ENCODE peak calls at places on chromosomes 6 and 20, in nine cellular contexts. X is astrocyte of the cerebellum; J is endothelial cell; K is left ventricle myocardium inferior; N is HFF-Myc; R is CD4-positive, alpha-beta T cell; B is BE2C; S is fibroblast of pulmonary artery; O is breast epithelium. P is an unnamed sample.

GRCh38 chr6:75882734-75883133 is 133.7 kb downstream of the MYO6 start:
- DNase-seq in X (no peak), J (no peak), K (no peak), N (peak; percentile 6), R (no peak), B (no peak), S (peak; percentile 55), O (no peak), P (no peak)

GRCh38 chr20:13995841-13996240 is 525 bp downstream of the MACROD2 start:
- DNase-seq in X (no peak), J (peak; percentile 43), K (peak; percentile 17), N (no peak), R (no peak), B (peak; percentile 30), S (no peak), O (no peak), P (peak; percentile 54)

GRCh38 chr6:12102350-12102749 is 90.2 kb downstream of the HIVEP1 start:
- DNase-seq in X (no peak), J (no peak), K (no peak), N (no peak), R (no peak), B (no peak), S (no peak), O (no peak), P (no peak)

GRCh38 chr20:56995635-56996075 is 270.8 kb downstream of the BMP7 start:
- DNase-seq in X (no peak), J (peak; percentile 71), K (no peak), N (no peak), R (no peak), B (peak; percentile 20), S (peak; percentile 3), O (no peak), P (peak; percentile 41)

GRCh38 chr6:169648617-169649016 is 53.2 kb downstream of the WDR27 start:
- DNase-seq in X (no peak), J (no peak), K (no peak), N (no peak), R (no peak), B (no peak), S (no peak), O (no peak), P (no peak)

GRCh38 chr6:105596284-105596755 is 193.4 kb upstream of the PREP start:
- DNase-seq in X (peak; percentile 94), J (no peak), K (no peak), N (peak; percentile 91), R (no peak), B (no peak), S (peak; percentile 87), O (no peak), P (no peak)

GRCh38 chr20:30811896-30812671 is 445.4 kb upstream of the DEFB115 start:
- DNase-seq in X (no peak), J (no peak), K (peak; percentile 28), N (no peak), R (no peak), B (no peak), S (peak; percentile 49), O (no peak), P (no peak)

GRCh38 chr6:111731404-111732195 is 125.9 kb upstream of the TRAF3IP2 start:
- DNase-seq in X (no peak), J (no peak), K (no peak), N (no peak), R (no peak), B (no peak), S (no peak), O (no peak), P (no peak)

GRCh38 chr20:59561228-59561605 is 43.1 kb upstream of the PHACTR3 start:
- DNase-seq in X (no peak), J (no peak), K (no peak), N (no peak), R (no peak), B (no peak), S (no peak), O (no peak), P (no peak)

GRCh38 chr20:59559863-59560262 is 44.5 kb upstream of the PHACTR3 start:
- DNase-seq in X (no peak), J (no peak), K (no peak), N (no peak), R (no peak), B (no peak), S (no peak), O (no peak), P (no peak)

GRCh38 chr20:59559024-59559817 is 45.1 kb upstream of the PHACTR3 start:
- DNase-seq in X (no peak), J (no peak), K (no peak), N (no peak), R (no peak), B (no peak), S (no peak), O (no peak), P (no peak)

GRCh38 chr20:59561614-59562277 is 42.6 kb upstream of the PHACTR3 start:
- DNase-seq in X (no peak), J (no peak), K (no peak), N (no peak), R (no peak), B (no peak), S (no peak), O (no peak), P (no peak)

DNA sequence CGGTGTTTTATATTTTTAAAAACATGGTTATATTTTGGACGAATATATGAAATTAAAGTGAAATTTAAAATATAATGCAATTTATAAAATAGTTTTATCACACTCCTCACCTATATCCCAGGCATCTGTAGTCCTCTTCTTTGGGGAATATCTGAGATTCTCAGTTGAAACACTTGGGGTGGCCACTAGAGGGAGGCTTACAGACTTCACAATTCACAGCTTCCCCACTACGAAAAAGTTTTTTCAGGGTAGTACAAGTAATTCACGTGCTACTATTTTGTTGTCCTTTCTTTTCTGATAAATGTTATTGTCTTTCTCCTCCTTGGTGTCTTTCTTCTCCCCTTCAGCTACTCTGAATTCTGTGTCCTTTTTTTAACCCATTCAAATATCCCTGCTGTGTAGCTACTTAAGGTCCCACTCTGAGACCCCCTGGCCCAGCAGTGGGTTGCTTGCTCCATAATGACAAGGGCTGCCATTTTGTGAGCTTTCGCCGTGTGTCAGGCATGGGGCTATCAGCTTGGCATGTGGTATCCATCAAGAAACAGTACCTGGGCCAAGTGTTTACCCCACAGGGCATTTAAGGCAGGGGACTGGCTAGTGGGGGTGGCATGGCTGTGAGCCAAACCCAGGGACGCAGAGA is 43.6 kb upstream of the PHACTR3 start:
- DNase-seq in X (no peak), J (no peak), K (no peak), N (no peak), R (no peak), B (no peak), S (peak; percentile 8), O (no peak), P (no peak)
- TF ChIP-seq CTCF in X (peak; percentile 49), J (peak; percentile 86), K (peak; percentile 70), N (peak; percentile 49), R (peak; percentile 58), B (peak; percentile 79), S (peak; percentile 45), O (no peak), P (peak; percentile 73)

GRCh38 chr6:3830806-3831205 is 18.4 kb upstream of the FAM50B start:
- DNase-seq in X (no peak), J (no peak), K (no peak), N (no peak), R (no peak), B (no peak), S (no peak), O (no peak), P (no peak)

GRCh38 chr6:3837781-3838180 is 11.4 kb upstream of the FAM50B start:
- DNase-seq in X (no peak), J (no peak), K (no peak), N (no peak), R (no peak), B (no peak), S (no peak), O (no peak), P (no peak)

GRCh38 chr6:3831741-3832530 is 17.2 kb upstream of the FAM50B start:
- DNase-seq in X (no peak), J (no peak), K (no peak), N (no peak), R (no peak), B (no peak), S (peak; percentile 13), O (no peak), P (no peak)

GRCh38 chr6:3838992-3839867 is 9.9 kb upstream of the FAM50B start:
- DNase-seq in X (no peak), J (no peak), K (no peak), N (no peak), R (no peak), B (no peak), S (peak; percentile 42), O (no peak), P (no peak)

DNA sequence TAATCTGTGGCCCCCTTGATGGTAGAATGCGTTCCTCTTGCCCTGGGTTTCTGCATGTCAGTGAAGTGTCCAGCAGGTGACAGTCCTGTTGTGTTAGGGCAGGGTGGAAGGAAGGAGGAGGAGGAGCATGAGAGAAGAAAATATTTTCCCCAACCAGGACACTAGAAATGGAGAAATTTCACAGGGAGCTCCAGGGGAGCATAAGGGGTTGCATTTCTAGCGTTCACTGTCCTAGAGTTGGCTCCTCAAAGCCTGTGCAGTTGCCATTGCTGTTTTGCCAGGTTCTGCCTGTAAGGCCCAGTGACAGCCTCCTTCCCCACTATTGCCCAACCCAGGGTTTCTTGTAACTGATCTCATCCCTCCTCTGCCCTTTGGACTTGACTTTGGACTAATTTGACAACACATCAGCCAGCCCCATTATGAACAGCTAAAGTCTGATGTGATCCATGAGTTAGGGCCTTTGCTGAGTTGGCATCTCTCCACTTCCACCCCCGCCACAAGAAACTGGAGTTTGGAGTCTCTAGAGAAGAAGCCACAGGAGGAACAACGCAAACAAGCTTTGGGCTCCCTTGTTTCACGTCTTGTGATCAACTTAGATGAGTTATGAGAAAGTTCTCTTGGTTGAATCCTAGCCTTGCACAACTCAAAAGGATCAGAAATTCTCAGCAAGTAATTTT is 14.0 kb upstream of the FAM50B start:
- DNase-seq in X (no peak), J (no peak), K (no peak), N (no peak), R (no peak), B (no peak), S (peak; percentile 55), O (no peak), P (no peak)
- TF ChIP-seq CTCF in X (no peak), J (no peak), K (peak; percentile 17), N (no peak), R (no peak), B (no peak), S (no peak), O (no peak), P (no peak)

GRCh38 chr20:6641012-6641411 is 126.5 kb upstream of the BMP2 start:
- DNase-seq in X (no peak), J (no peak), K (no peak), N (no peak), R (no peak), B (no peak), S (no peak), O (no peak), P (no peak)

GRCh38 chr20:6637160-6637579 is 130.3 kb upstream of the BMP2 start:
- DNase-seq in X (no peak), J (no peak), K (no peak), N (no peak), R (no peak), B (no peak), S (no peak), O (no peak), P (no peak)

GRCh38 chr20:6632187-6632586 is 135.3 kb upstream of the BMP2 start:
- DNase-seq in X (peak; percentile 66), J (no peak), K (peak; percentile 27), N (no peak), R (no peak), B (peak; percentile 52), S (peak; percentile 42), O (no peak), P (no peak)

GRCh38 chr20:6635034-6635736 is 132.3 kb upstream of the BMP2 start:
- DNase-seq in X (no peak), J (no peak), K (no peak), N (no peak), R (no peak), B (no peak), S (no peak), O (no peak), P (no peak)

GRCh38 chr20:6636209-6637159 is 131.0 kb upstream of the BMP2 start:
- DNase-seq in X (peak; percentile 59), J (peak; percentile 22), K (no peak), N (peak; percentile 37), R (no peak), B (no peak), S (peak; percentile 83), O (no peak), P (no peak)
- TF ChIP-seq CTCF in X (peak; percentile 69), J (peak; percentile 31), K (peak; percentile 62), N (peak; percentile 48), R (no peak), B (peak; percentile 40), S (peak; percentile 67), O (no peak), P (peak; percentile 71)

DNA sequence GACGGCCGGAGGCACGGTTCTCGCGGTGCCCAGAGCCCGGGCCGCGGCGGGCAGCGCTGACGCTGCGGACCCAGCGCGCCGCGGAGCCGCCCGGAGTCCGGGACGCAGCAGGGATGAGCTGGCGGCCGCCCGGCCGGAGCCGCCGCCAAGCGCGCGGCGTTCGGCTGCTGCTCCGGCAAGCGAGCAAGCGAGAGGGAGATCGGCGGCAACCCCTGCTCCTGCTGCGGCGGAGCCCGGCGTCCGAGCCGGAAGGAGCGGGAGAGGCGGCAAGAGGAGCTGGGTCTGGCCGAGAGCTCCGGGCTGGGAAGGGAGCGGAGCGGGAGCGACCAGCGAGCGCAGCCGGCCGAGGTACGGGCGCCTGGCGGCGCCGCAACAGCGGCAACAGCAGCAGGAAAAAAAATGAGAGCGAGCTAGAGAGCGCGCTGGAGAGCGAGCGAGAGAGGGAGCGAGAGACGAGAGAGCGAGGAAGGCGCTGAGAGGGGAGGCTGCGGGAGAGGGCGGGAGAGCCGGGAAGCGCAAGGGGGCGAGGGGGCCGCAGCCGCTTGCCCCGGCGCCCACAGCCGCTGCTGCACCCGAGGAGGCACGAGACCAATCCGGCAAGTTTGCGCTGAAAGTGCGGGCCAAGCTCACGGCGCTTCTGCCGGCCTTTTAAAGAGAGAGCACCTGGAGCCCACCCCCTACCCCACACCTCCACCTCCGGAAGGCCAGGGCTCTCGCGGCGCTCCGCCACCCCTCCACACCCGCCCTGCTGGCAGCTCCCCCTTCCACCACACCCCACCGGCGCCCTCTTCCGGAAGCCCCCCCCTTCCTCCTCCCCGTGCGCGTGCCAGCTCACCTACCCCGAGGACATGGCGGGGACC is 496 bp downstream of the GRM4 start:
- DNase-seq in X (no peak), J (peak; percentile 47), K (no peak), N (no peak), R (peak; percentile 15), B (peak; percentile 55), S (peak; percentile 40), O (no peak), P (no peak)
- TF ChIP-seq CTCF in X (no peak), J (no peak), K (no peak), N (no peak), R (no peak), B (no peak), S (no peak), O (no peak), P (peak; percentile 11)

P was measured in progenitor cell of endocrine pancreas.